ENCODE peak calls at places on chromosomes 12 and 14, in eight cellular contexts. P is neural progenitor cell, X is tibial artery, C is right lobe of liver, N is foreskin fibroblast, A is astrocyte of the spinal cord, U is fibroblast of the aortic adventitia, H is IMR-90. Q is an unnamed sample.

GRCh38 chr14:88613552-88614010 is 50.7 kb downstream of the ZC3H14 start:
- DNase-seq in P (no peak), X (no peak), C (peak), N (no peak), A (peak), U (peak), H (peak), Q (peak)

GRCh38 chr14:75050852-75051555 is at the start of gene MLH3:
- DNase-seq in P (peak), X (peak), C (peak), N (peak), A (peak), U (peak), H (peak), Q (peak)

GRCh38 chr12:119020377-119021360 is 39.3 kb downstream of the SRRM4 start:
- DNase-seq in P (peak), X (no peak), C (no peak), N (no peak), A (no peak), U (no peak), H (no peak), Q (no peak)

GRCh38 chr12:123126294-123127144 is 24.4 kb downstream of the PITPNM2 start:
- DNase-seq in P (no peak), X (peak), C (no peak), N (peak), A (peak), U (peak), H (peak), Q (no peak)

GRCh38 chr12:93197067-93197593 is 180.6 kb upstream of the NUDT4 start:
- DNase-seq in P (no peak), X (no peak), C (no peak), N (peak), A (no peak), U (peak), H (peak), Q (no peak)

GRCh38 chr12:100953217-100953616 is 158.6 kb downstream of the ANO4 start:
- DNase-seq in P (no peak), X (no peak), C (no peak), N (no peak), A (no peak), U (peak), H (peak), Q (no peak)

GRCh38 chr12:32483499-32483898 is 84.1 kb downstream of the FGD4 start:
- DNase-seq in P (no peak), X (peak), C (no peak), N (no peak), A (no peak), U (no peak), H (no peak), Q (no peak)

GRCh38 chr12:81181701-81182100 is 103.8 kb downstream of the ACSS3 start:
- DNase-seq in P (no peak), X (no peak), C (no peak), N (no peak), A (peak), U (no peak), H (no peak), Q (no peak)

GRCh38 chr12:46357438-46358324 is 14.9 kb downstream of the SLC38A2 start:
- DNase-seq in P (no peak), X (no peak), C (no peak), N (peak), A (peak), U (peak), H (peak), Q (no peak)

GRCh38 chr14:68782091-68782981 is 10.5 kb downstream of the ZFP36L1 start:
- DNase-seq in P (no peak), X (peak), C (peak), N (no peak), A (no peak), U (no peak), H (no peak), Q (no peak)

GRCh38 chr12:71840226-71840847 is 778 bp downstream of the TBC1D15 start:
- DNase-seq in P (no peak), X (no peak), C (no peak), N (peak), A (peak), U (peak), H (peak), Q (peak)

GRCh38 chr14:54637829-54638446 is 71.0 kb downstream of the SAMD4A start:
- DNase-seq in P (no peak), X (no peak), C (no peak), N (peak), A (peak), U (peak), H (peak), Q (peak)

GRCh38 chr14:65077318-65077717 is 25.0 kb downstream of the MAX start:
- DNase-seq in P (no peak), X (no peak), C (no peak), N (no peak), A (no peak), U (no peak), H (no peak), Q (no peak)

GRCh38 chr14:50961606-50962259 is 17.4 kb upstream of the PYGL start:
- DNase-seq in P (no peak), X (no peak), C (no peak), N (peak), A (peak), U (peak), H (peak), Q (peak)

GRCh38 chr14:20799955-20800544 is 2.6 kb downstream of the RNASE1 start:
- DNase-seq in P (peak), X (peak), C (no peak), N (no peak), A (no peak), U (no peak), H (no peak), Q (no peak)

GRCh38 chr12:4148418-4149056 is 125.0 kb upstream of the CCND2 start:
- DNase-seq in P (no peak), X (peak), C (no peak), N (no peak), A (no peak), U (no peak), H (no peak), Q (no peak)

GRCh38 chr12:13375583-13376413 is 179.3 kb downstream of the EMP1 start:
- DNase-seq in P (no peak), X (no peak), C (peak), N (no peak), A (no peak), U (no peak), H (no peak), Q (no peak)

GRCh38 chr12:79927772-79928474 is 7.0 kb downstream of the PPP1R12A start:
- DNase-seq in P (no peak), X (no peak), C (no peak), N (no peak), A (no peak), U (peak), H (peak), Q (no peak)

GRCh38 chr12:50788562-50788961 is 24.7 kb downstream of the ATF1 start:
- DNase-seq in P (no peak), X (no peak), C (no peak), N (peak), A (peak), U (peak), H (peak), Q (no peak)

GRCh38 chr14:22276913-22277816 is 311.9 kb downstream of the DAD1 start:
- DNase-seq in P (peak), X (no peak), C (no peak), N (peak), A (peak), U (peak), H (peak), Q (no peak)

GRCh38 chr12:124172646-124173045 is 122.2 kb upstream of the RFLNA start:
- DNase-seq in P (no peak), X (no peak), C (no peak), N (peak), A (peak), U (no peak), H (no peak), Q (no peak)

GRCh38 chr12:6613776-6614512 is 6.8 kb upstream of the CHD4 start:
- DNase-seq in P (peak), X (peak), C (peak), N (peak), A (peak), U (peak), H (peak), Q (peak)

GRCh38 chr12:124698211-124698997 is 131.0 kb upstream of the NCOR2 start:
- DNase-seq in P (no peak), X (no peak), C (no peak), N (no peak), A (peak), U (peak), H (peak), Q (peak)

GRCh38 chr14:106372870-106373657 is 846.7 kb downstream of the TMEM121 start:
- DNase-seq in P (no peak), X (no peak), C (peak), N (no peak), A (no peak), U (no peak), H (no peak), Q (no peak)

GRCh38 chr14:65335548-65335947 is 77.0 kb upstream of the FUT8 start:
- DNase-seq in P (no peak), X (no peak), C (no peak), N (no peak), A (no peak), U (no peak), H (no peak), Q (no peak)

GRCh38 chr14:91368681-91369416 is 48.8 kb downstream of the CCDC88C start:
- DNase-seq in P (no peak), X (no peak), C (no peak), N (no peak), A (no peak), U (no peak), H (no peak), Q (no peak)

GRCh38 chr12:68007466-68007865 is 18.2 kb downstream of the IFNG-AS1 start:
- DNase-seq in P (no peak), X (no peak), C (no peak), N (peak), A (no peak), U (peak), H (peak), Q (no peak)

GRCh38 chr12:15636060-15636890 is 152.9 kb downstream of the EPS8 start:
- DNase-seq in P (no peak), X (no peak), C (no peak), N (no peak), A (no peak), U (no peak), H (no peak), Q (no peak)

GRCh38 chr12:6340745-6341438 is 984 bp downstream of the TNFRSF1A start:
- DNase-seq in P (no peak), X (no peak), C (peak), N (no peak), A (no peak), U (no peak), H (no peak), Q (no peak)

GRCh38 chr12:26275313-26276257 is 80.2 kb downstream of the SSPN start:
- DNase-seq in P (no peak), X (no peak), C (no peak), N (peak), A (peak), U (no peak), H (no peak), Q (no peak)

GRCh38 chr14:47269788-47270492 is 405.5 kb downstream of the MDGA2 start:
- DNase-seq in P (no peak), X (no peak), C (no peak), N (no peak), A (peak), U (peak), H (no peak), Q (no peak)

GRCh38 chr12:32331133-32331532 is 68.2 kb upstream of the FGD4 start:
- DNase-seq in P (no peak), X (no peak), C (no peak), N (no peak), A (no peak), U (no peak), H (peak), Q (no peak)

GRCh38 chr14:54785111-54785777 is 117.4 kb downstream of the GCH1 start:
- DNase-seq in P (no peak), X (peak), C (peak), N (no peak), A (no peak), U (no peak), H (no peak), Q (no peak)

GRCh38 chr12:6698352-6699046 is 2.1 kb downstream of the PIANP start:
- DNase-seq in P (no peak), X (no peak), C (no peak), N (no peak), A (no peak), U (no peak), H (no peak), Q (no peak)

GRCh38 chr12:64950899-64951298 is 126.5 kb downstream of the TBC1D30 start:
- DNase-seq in P (no peak), X (no peak), C (no peak), N (peak), A (no peak), U (no peak), H (no peak), Q (no peak)
- TF ChIP-seq CTCF in P (no peak), X (no peak), C (no peak), N (no peak), A (no peak), U (no peak), H (no peak), Q (no peak)

GRCh38 chr12:107110519-107110859 is 17.1 kb upstream of the CRY1 start:
- DNase-seq in P (no peak), X (no peak), C (no peak), N (no peak), A (no peak), U (no peak), H (no peak), Q (no peak)
- H3K4me3 ChIP-seq in P (no peak), X (no peak), C (no peak), N (no peak), A (no peak), U (peak), H (no peak), Q (no peak)

DNA sequence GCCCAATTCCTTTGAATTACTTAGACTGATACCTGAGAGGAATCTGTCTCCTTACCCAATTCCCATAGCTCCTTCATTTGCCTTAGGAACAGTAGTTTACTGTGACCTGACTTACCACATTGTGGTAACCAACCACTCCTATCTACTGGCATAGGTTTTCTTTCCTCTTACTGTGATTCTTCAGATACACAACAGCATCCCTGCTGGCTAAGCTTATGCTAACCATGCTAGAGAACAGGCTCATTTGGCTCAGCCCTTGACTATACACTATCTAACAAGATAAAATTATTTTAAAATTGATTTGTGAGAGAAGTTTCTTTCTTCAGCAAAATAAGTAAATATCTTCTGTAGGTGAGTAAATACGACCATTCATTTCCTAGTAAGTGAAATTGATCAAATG is 320.4 kb upstream of the DDHD1 start:
- DNase-seq in P (peak), X (no peak), C (no peak), N (no peak), A (no peak), U (no peak), H (no peak), Q (no peak)
- TF ChIP-seq CTCF in P (no peak), X (no peak), C (no peak), N (no peak), A (peak), U (no peak), H (no peak), Q (no peak)

GRCh38 chr14:103125098-103126070 is 2.1 kb downstream of the TNFAIP2 start:
- DNase-seq in P (no peak), X (no peak), C (no peak), N (no peak), A (no peak), U (no peak), H (no peak), Q (no peak)
- H3K4me3 ChIP-seq in P (no peak), X (no peak), C (peak), N (no peak), A (no peak), U (peak), H (no peak), Q (no peak)